ENCODE peak calls at places on chromosome 19, in eight cellular contexts. One of them, this sample, is unnamed.

GRCh38 chr19:54444737-54445136 is 4.3 kb upstream of the LENG8 start:
- DNase-seq in hepatocyte: peak; percentile 76
- DNase-seq in gastrocnemius medialis: no peak
- DNase-seq in tibial artery: no peak
- DNase-seq in H9: no peak
- DNase-seq in pancreas: no peak
- DNase-seq in Panc1: no peak
- DNase-seq in stomach: no peak
- DNase-seq in this sample: no peak

GRCh38 chr19:4971424-4971793 is 2.5 kb downstream of the KDM4B start:
- DNase-seq in hepatocyte: no peak
- DNase-seq in gastrocnemius medialis: peak; percentile 64
- DNase-seq in tibial artery: peak; percentile 47
- DNase-seq in H9: peak; percentile 84
- DNase-seq in pancreas: no peak
- DNase-seq in Panc1: no peak
- DNase-seq in stomach: peak; percentile 38
- DNase-seq in this sample: no peak

GRCh38 chr19:14366529-14366928 is 14.7 kb upstream of the ADGRE5 start:
- DNase-seq in hepatocyte: peak; percentile 81
- DNase-seq in gastrocnemius medialis: no peak
- DNase-seq in tibial artery: peak; percentile 54
- DNase-seq in H9: peak; percentile 92
- DNase-seq in pancreas: peak; percentile 61
- DNase-seq in Panc1: no peak
- DNase-seq in stomach: peak; percentile 95
- DNase-seq in this sample: peak; percentile 81

GRCh38 chr19:4866595-4867424 is 657 bp downstream of the PLIN3 start:
- DNase-seq in hepatocyte: peak; percentile 76
- DNase-seq in gastrocnemius medialis: no peak
- DNase-seq in tibial artery: peak; percentile 72
- DNase-seq in H9: peak; percentile 59
- DNase-seq in pancreas: peak; percentile 73
- DNase-seq in Panc1: no peak
- DNase-seq in stomach: peak; percentile 68
- DNase-seq in this sample: peak; percentile 44

GRCh38 chr19:42252365-42253244 is 2.3 kb downstream of the ERF start:
- DNase-seq in hepatocyte: peak; percentile 69
- DNase-seq in gastrocnemius medialis: no peak
- DNase-seq in tibial artery: peak; percentile 70
- DNase-seq in H9: no peak
- DNase-seq in pancreas: peak; percentile 63
- DNase-seq in Panc1: no peak
- DNase-seq in stomach: no peak
- DNase-seq in this sample: peak; percentile 65

GRCh38 chr19:53055117-53055516 is 10.6 kb downstream of the ERVV-2 start:
- DNase-seq in hepatocyte: no peak
- DNase-seq in gastrocnemius medialis: no peak
- DNase-seq in tibial artery: no peak
- DNase-seq in H9: no peak
- DNase-seq in pancreas: no peak
- DNase-seq in Panc1: no peak
- DNase-seq in stomach: no peak
- DNase-seq in this sample: no peak

GRCh38 chr19:55115446-55116065 is 1.9 kb downstream of the PPP1R12C start:
- DNase-seq in hepatocyte: peak; percentile 55
- DNase-seq in gastrocnemius medialis: no peak
- DNase-seq in tibial artery: no peak
- DNase-seq in H9: no peak
- DNase-seq in pancreas: no peak
- DNase-seq in Panc1: no peak
- DNase-seq in stomach: no peak
- DNase-seq in this sample: peak; percentile 49

GRCh38 chr19:44066305-44066704 is 5.7 kb upstream of the ZNF284 start:
- DNase-seq in hepatocyte: no peak
- DNase-seq in gastrocnemius medialis: no peak
- DNase-seq in tibial artery: no peak
- DNase-seq in H9: no peak
- DNase-seq in pancreas: no peak
- DNase-seq in Panc1: no peak
- DNase-seq in stomach: no peak
- DNase-seq in this sample: no peak

GRCh38 chr19:43464089-43464775 is 1.2 kb downstream of the LYPD3 start:
- DNase-seq in hepatocyte: peak; percentile 83
- DNase-seq in gastrocnemius medialis: peak; percentile 22
- DNase-seq in tibial artery: peak; percentile 83
- DNase-seq in H9: no peak
- DNase-seq in pancreas: peak; percentile 77
- DNase-seq in Panc1: no peak
- DNase-seq in stomach: peak; percentile 74
- DNase-seq in this sample: no peak

GRCh38 chr19:57841364-57841763 is 8.3 kb upstream of the ZNF587 start:
- DNase-seq in hepatocyte: no peak
- DNase-seq in gastrocnemius medialis: no peak
- DNase-seq in tibial artery: no peak
- DNase-seq in H9: no peak
- DNase-seq in pancreas: no peak
- DNase-seq in Panc1: no peak
- DNase-seq in stomach: no peak
- DNase-seq in this sample: no peak

GRCh38 chr19:56333506-56333905 is 18.9 kb upstream of the ZSCAN5A start:
- DNase-seq in hepatocyte: peak; percentile 77
- DNase-seq in gastrocnemius medialis: no peak
- DNase-seq in tibial artery: peak; percentile 45
- DNase-seq in H9: no peak
- DNase-seq in pancreas: no peak
- DNase-seq in Panc1: no peak
- DNase-seq in stomach: peak; percentile 51
- DNase-seq in this sample: peak; percentile 29

GRCh38 chr19:5222178-5222577 is 118.4 kb downstream of the PTPRS start:
- DNase-seq in hepatocyte: no peak
- DNase-seq in gastrocnemius medialis: no peak
- DNase-seq in tibial artery: no peak
- DNase-seq in H9: no peak
- DNase-seq in pancreas: no peak
- DNase-seq in Panc1: no peak
- DNase-seq in stomach: no peak
- DNase-seq in this sample: no peak

GRCh38 chr19:14147797-14148605 is 11.6 kb upstream of the ASF1B start:
- DNase-seq in hepatocyte: peak; percentile 85
- DNase-seq in gastrocnemius medialis: no peak
- DNase-seq in tibial artery: peak; percentile 74
- DNase-seq in H9: peak; percentile 63
- DNase-seq in pancreas: peak; percentile 66
- DNase-seq in Panc1: no peak
- DNase-seq in stomach: peak; percentile 73
- DNase-seq in this sample: peak; percentile 65

GRCh38 chr19:33702606-33703437 is 81.1 kb downstream of the CHST8 start:
- DNase-seq in hepatocyte: no peak
- DNase-seq in gastrocnemius medialis: no peak
- DNase-seq in tibial artery: no peak
- DNase-seq in H9: no peak
- DNase-seq in pancreas: no peak
- DNase-seq in Panc1: no peak
- DNase-seq in stomach: no peak
- DNase-seq in this sample: no peak

GRCh38 chr19:3548594-3548993 is 8.8 kb downstream of the MFSD12 start:
- DNase-seq in hepatocyte: no peak
- DNase-seq in gastrocnemius medialis: no peak
- DNase-seq in tibial artery: no peak
- DNase-seq in H9: no peak
- DNase-seq in pancreas: no peak
- DNase-seq in Panc1: no peak
- DNase-seq in stomach: no peak
- DNase-seq in this sample: no peak

GRCh38 chr19:10604460-10604980 is 17.4 kb upstream of the AP1M2 start:
- DNase-seq in hepatocyte: no peak
- DNase-seq in gastrocnemius medialis: no peak
- DNase-seq in tibial artery: no peak
- DNase-seq in H9: no peak
- DNase-seq in pancreas: no peak
- DNase-seq in Panc1: no peak
- DNase-seq in stomach: peak; percentile 35
- DNase-seq in this sample: no peak

GRCh38 chr19:19134687-19135158 is 3.6 kb downstream of the TMEM161A start:
- DNase-seq in hepatocyte: peak; percentile 51
- DNase-seq in gastrocnemius medialis: no peak
- DNase-seq in tibial artery: no peak
- DNase-seq in H9: peak; percentile 86
- DNase-seq in pancreas: peak; percentile 70
- DNase-seq in Panc1: no peak
- DNase-seq in stomach: peak; percentile 55
- DNase-seq in this sample: no peak

GRCh38 chr19:48365602-48366001 is 1.4 kb downstream of the SYNGR4 start:
- DNase-seq in hepatocyte: no peak
- DNase-seq in gastrocnemius medialis: no peak
- DNase-seq in tibial artery: no peak
- DNase-seq in H9: no peak
- DNase-seq in pancreas: peak; percentile 53
- DNase-seq in Panc1: no peak
- DNase-seq in stomach: no peak
- DNase-seq in this sample: no peak

GRCh38 chr19:57830071-57830602 is at the start of gene ZNF587B:
- DNase-seq in hepatocyte: peak; percentile 90
- DNase-seq in gastrocnemius medialis: peak; percentile 5
- DNase-seq in tibial artery: peak; percentile 53
- DNase-seq in H9: peak; percentile 96
- DNase-seq in pancreas: peak; percentile 65
- DNase-seq in Panc1: no peak
- DNase-seq in stomach: peak; percentile 51
- DNase-seq in this sample: peak; percentile 57

GRCh38 chr19:33497778-33498175 is 23.8 kb downstream of the PEPD start:
- DNase-seq in hepatocyte: no peak
- DNase-seq in gastrocnemius medialis: no peak
- DNase-seq in tibial artery: no peak
- DNase-seq in H9: no peak
- DNase-seq in pancreas: no peak
- DNase-seq in Panc1: no peak
- DNase-seq in stomach: no peak
- DNase-seq in this sample: no peak

GRCh38 chr19:3501780-3502179 is 1.3 kb upstream of the DOHH start:
- DNase-seq in hepatocyte: no peak
- DNase-seq in gastrocnemius medialis: no peak
- DNase-seq in tibial artery: no peak
- DNase-seq in H9: no peak
- DNase-seq in pancreas: no peak
- DNase-seq in Panc1: no peak
- DNase-seq in stomach: no peak
- DNase-seq in this sample: no peak

GRCh38 chr19:407501-408440 is 1.2 kb downstream of the C2CD4C start:
- DNase-seq in hepatocyte: no peak
- DNase-seq in gastrocnemius medialis: no peak
- DNase-seq in tibial artery: no peak
- DNase-seq in H9: peak; percentile 36
- DNase-seq in pancreas: no peak
- DNase-seq in Panc1: no peak
- DNase-seq in stomach: no peak
- DNase-seq in this sample: no peak
- H3K27me3 ChIP-seq in hepatocyte: peaks cover 12% of the 10 kb centered on the region
- H3K27me3 ChIP-seq in gastrocnemius medialis: peaks cover 40% of the 10 kb centered on the region
- H3K27me3 ChIP-seq in tibial artery: no peaks in the 10 kb centered on the region
- H3K27me3 ChIP-seq in H9: no peaks in the 10 kb centered on the region
- H3K27me3 ChIP-seq in pancreas: no peaks in the 10 kb centered on the region
- H3K27me3 ChIP-seq in Panc1: no peaks in the 10 kb centered on the region
- H3K27me3 ChIP-seq in stomach: peaks cover 72% of the 10 kb centered on the region
- H3K27me3 ChIP-seq in this sample: peaks cover 13% of the 10 kb centered on the region

DNA sequence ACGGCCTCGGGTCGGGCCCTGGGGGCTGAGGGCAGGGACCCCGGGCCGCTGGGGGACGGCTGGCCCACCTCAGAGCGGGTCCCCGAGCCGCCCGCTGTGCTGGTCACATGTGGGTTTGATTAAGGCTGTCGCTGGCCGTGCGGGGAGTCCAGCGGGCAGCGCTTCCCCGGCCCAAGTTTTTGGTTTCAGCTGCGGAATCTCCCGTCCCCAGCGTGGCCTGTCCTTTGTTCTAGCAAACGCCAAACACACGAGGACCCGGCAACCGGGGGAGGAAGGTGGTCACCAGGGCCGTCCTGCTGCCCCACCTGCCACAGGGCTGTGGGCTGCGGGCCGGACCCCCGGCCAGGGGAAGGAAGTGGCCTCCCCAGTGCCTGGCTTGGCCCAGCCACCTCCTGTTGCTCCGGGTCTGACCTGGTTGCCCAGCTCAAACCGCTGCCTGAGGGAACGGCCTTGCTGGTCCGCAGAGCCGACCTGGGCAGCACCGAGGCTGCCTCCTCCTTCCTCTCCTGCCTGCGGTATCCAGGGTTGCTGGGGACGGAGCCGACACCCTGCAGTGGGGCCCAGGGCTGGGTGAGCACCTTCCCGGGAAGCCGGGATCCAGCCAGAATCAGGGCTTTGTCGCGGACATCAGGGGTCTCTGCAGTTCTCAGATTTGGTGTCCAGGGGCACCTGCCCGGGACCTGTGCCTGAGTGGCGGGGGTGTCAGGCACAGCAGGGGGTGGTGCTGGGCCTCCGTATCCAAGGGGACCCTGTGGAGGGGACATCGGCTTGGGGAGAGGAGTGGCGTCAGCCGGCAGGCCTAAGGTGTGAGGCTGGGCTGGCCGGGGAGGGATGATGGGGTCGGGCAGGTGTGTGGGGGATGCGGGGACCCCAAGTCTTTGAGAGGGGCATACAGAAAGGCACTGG is 2.2 kb downstream of the EFNA2 start:
- DNase-seq in hepatocyte: no peak
- DNase-seq in gastrocnemius medialis: no peak
- DNase-seq in tibial artery: no peak
- DNase-seq in H9: no peak
- DNase-seq in pancreas: peak; percentile 30
- DNase-seq in Panc1: no peak
- DNase-seq in stomach: no peak
- DNase-seq in this sample: no peak
- H3K27me3 ChIP-seq in hepatocyte: no peaks in the 10 kb centered on the region
- H3K27me3 ChIP-seq in gastrocnemius medialis: peaks cover 72% of the 10 kb centered on the region
- H3K27me3 ChIP-seq in tibial artery: peaks cover 3% of the 10 kb centered on the region
- H3K27me3 ChIP-seq in H9: no peaks in the 10 kb centered on the region
- H3K27me3 ChIP-seq in pancreas: no peaks in the 10 kb centered on the region
- H3K27me3 ChIP-seq in Panc1: no peaks in the 10 kb centered on the region
- H3K27me3 ChIP-seq in stomach: peaks cover 92% of the 10 kb centered on the region
- H3K27me3 ChIP-seq in this sample: peaks cover 31% of the 10 kb centered on the region

DNA sequence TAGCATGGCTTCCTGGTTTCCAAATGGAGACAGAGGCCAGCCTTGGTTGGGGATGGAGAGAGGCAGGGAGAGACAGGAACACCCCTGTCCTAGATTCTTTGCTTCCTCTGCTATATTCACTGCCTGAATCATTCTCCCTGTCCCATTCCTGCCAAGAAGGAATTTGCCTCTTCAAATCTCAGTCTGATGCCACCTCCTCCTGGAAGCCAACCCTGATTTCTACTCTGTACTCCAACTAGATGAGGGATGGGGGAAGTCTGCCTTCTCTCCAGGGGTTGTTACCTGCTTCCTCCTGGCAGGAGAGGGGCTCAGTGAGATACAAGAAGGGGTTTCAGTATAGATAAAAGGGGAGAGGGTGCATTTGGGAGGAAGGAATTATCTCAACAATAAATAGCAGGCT is 1.3 kb upstream of the ACTL9 start:
- DNase-seq in hepatocyte: no peak
- DNase-seq in gastrocnemius medialis: no peak
- DNase-seq in tibial artery: no peak
- DNase-seq in H9: no peak
- DNase-seq in pancreas: no peak
- DNase-seq in Panc1: no peak
- DNase-seq in stomach: no peak
- DNase-seq in this sample: no peak
- H3K27me3 ChIP-seq in hepatocyte: no peaks in the 10 kb centered on the region
- H3K27me3 ChIP-seq in gastrocnemius medialis: no peaks in the 10 kb centered on the region
- H3K27me3 ChIP-seq in tibial artery: no peaks in the 10 kb centered on the region
- H3K27me3 ChIP-seq in H9: no peaks in the 10 kb centered on the region
- H3K27me3 ChIP-seq in pancreas: no peaks in the 10 kb centered on the region
- H3K27me3 ChIP-seq in Panc1: no peaks in the 10 kb centered on the region
- H3K27me3 ChIP-seq in stomach: peaks cover 9% of the 10 kb centered on the region
- H3K27me3 ChIP-seq in this sample: no peaks in the 10 kb centered on the region

GRCh38 chr19:47026156-47026555 is 6.5 kb downstream of the NPAS1 start:
- DNase-seq in hepatocyte: no peak
- DNase-seq in gastrocnemius medialis: no peak
- DNase-seq in tibial artery: no peak
- DNase-seq in H9: no peak
- DNase-seq in pancreas: no peak
- DNase-seq in Panc1: no peak
- DNase-seq in stomach: no peak
- DNase-seq in this sample: no peak
- H3K27me3 ChIP-seq in hepatocyte: peaks cover 57% of the 10 kb centered on the region
- H3K27me3 ChIP-seq in gastrocnemius medialis: peaks cover 62% of the 10 kb centered on the region
- H3K27me3 ChIP-seq in tibial artery: no peaks in the 10 kb centered on the region
- H3K27me3 ChIP-seq in H9: peaks cover 27% of the 10 kb centered on the region
- H3K27me3 ChIP-seq in pancreas: no peaks in the 10 kb centered on the region
- H3K27me3 ChIP-seq in Panc1: no peaks in the 10 kb centered on the region
- H3K27me3 ChIP-seq in stomach: peaks cover 70% of the 10 kb centered on the region
- H3K27me3 ChIP-seq in this sample: peaks cover 31% of the 10 kb centered on the region

This sample was measured in fibroblast of lung.